ENCODE peak calls at places on chromosome 9, in six cellular contexts. A is NCI-H1417 treated with DMSO at 0.1 percent for 48 hours, F is right cardiac atrium, E is ecto neural progenitor cell, I is NCI-H1092, M is NB4. Z is an unnamed sample.

GRCh38 chr9:137487454-137488329 is 28.6 kb upstream of the NSMF start:
- DNase-seq in I (peak; percentile 46), F (no peak), M (no peak), E (peak; percentile 46), A (peak; percentile 60), Z (no peak)

GRCh38 chr9:81522721-81523551 is 166.4 kb downstream of the TLE1 start:
- DNase-seq in I (peak; percentile 26), A (peak; percentile 37), E (no peak), M (peak; percentile 36), F (no peak), Z (no peak)

GRCh38 chr9:135804588-135805421 is 102.5 kb downstream of the CAMSAP1 start:
- DNase-seq in F (peak; percentile 21), I (no peak), E (no peak), A (no peak), M (peak; percentile 31), Z (no peak)

GRCh38 chr9:124003636-124004349 is 7.8 kb upstream of the LHX2 start:
- DNase-seq in F (no peak), A (no peak), I (no peak), E (no peak), M (no peak), Z (no peak)

GRCh38 chr9:114218264-114219120 is 63.2 kb downstream of the COL27A1 start:
- DNase-seq in I (no peak), M (no peak), A (no peak), F (no peak), E (no peak), Z (no peak)

GRCh38 chr9:6428940-6429889 is 16.2 kb downstream of the UHRF2 start:
- DNase-seq in E (no peak), M (peak; percentile 44), F (no peak), A (no peak), I (no peak), Z (no peak)

GRCh38 chr9:114307323-114308250 is 15.3 kb upstream of the ORM1 start:
- DNase-seq in A (no peak), M (no peak), F (no peak), E (peak; percentile 38), I (no peak), Z (peak; percentile 64)

GRCh38 chr9:80797841-80798688 is 891.3 kb downstream of the TLE1 start:
- DNase-seq in A (no peak), E (no peak), M (no peak), I (peak; percentile 17), F (peak; percentile 46), Z (no peak)

GRCh38 chr9:137031904-137032639 is at the start of gene FUT7:
- DNase-seq in F (no peak), I (no peak), A (no peak), M (peak; percentile 89), E (no peak), Z (no peak)

GRCh38 chr9:87556821-87557220 is 59.2 kb downstream of the DAPK1 start:
- DNase-seq in A (no peak), I (no peak), E (no peak), F (peak; percentile 62), M (peak; percentile 78), Z (no peak)

GRCh38 chr9:109821711-109822110 is 41.7 kb downstream of the PALM2AKAP2 start:
- DNase-seq in A (no peak), E (no peak), M (no peak), I (no peak), F (no peak), Z (no peak)

GRCh38 chr9:136058152-136058483 is 37.0 kb downstream of the NACC2 start:
- DNase-seq in E (peak; percentile 42), A (no peak), I (no peak), M (no peak), F (no peak), Z (peak; percentile 50)

GRCh38 chr9:33159760-33160127 is 7.4 kb downstream of the B4GALT1 start:
- DNase-seq in I (no peak), A (no peak), M (peak; percentile 91), F (peak; percentile 82), E (no peak), Z (no peak)

GRCh38 chr9:133044125-133044524 is 13.3 kb downstream of the GTF3C5 start:
- DNase-seq in M (no peak), F (no peak), E (no peak), I (no peak), A (no peak), Z (no peak)